ENCODE peak calls at places on chromosome 10, in eight cellular contexts. L is dermis microvascular lymphatic vessel endothelial cell; Q is C1 segment of cervical spinal cord; S is H54; G is ascending aorta; O is activated effector memory CD4-positive, alpha-beta T cell treated with anti-CD3 and anti-CD28 coated beads, Interleukin-2, amount 50 U/mL, for 16 hours; Y is caudate nucleus; D is occipital lobe. A is an unnamed sample.

GRCh38 chr10:103666109-103666508 is 172.6 kb downstream of the NEURL1 start:
- DNase-seq in S (no peak), L (peak), D (peak), Q (no peak), Y (no peak), O (no peak), G (no peak), A (no peak)

GRCh38 chr10:111037868-111038267 is 39.0 kb upstream of the ADRA2A start:
- DNase-seq in Q (no peak), S (no peak), O (no peak), G (no peak), Y (no peak), D (no peak), L (no peak), A (no peak)

GRCh38 chr10:633279-634245 is 55.9 kb downstream of the DIP2C start:
- DNase-seq in S (no peak), Y (no peak), G (no peak), D (no peak), L (no peak), Q (no peak), O (peak), A (no peak)

GRCh38 chr10:30379983-30380382 is 30.9 kb upstream of the MTPAP start:
- DNase-seq in L (no peak), O (no peak), Q (no peak), D (no peak), S (no peak), G (no peak), Y (no peak), A (no peak)

GRCh38 chr10:2839081-2839725 is 228.1 kb upstream of the PFKP start:
- DNase-seq in Y (no peak), L (peak), O (peak), S (peak), Q (no peak), G (no peak), D (no peak), A (no peak)

GRCh38 chr10:117217196-117217761 is 20.0 kb downstream of the KCNK18 start:
- DNase-seq in L (peak), D (no peak), Y (no peak), S (no peak), Q (no peak), G (no peak), O (peak), A (no peak)

GRCh38 chr10:29174389-29174788 is 114.5 kb upstream of the LYZL1 start:
- DNase-seq in D (no peak), G (no peak), O (no peak), Q (no peak), S (no peak), L (no peak), Y (no peak), A (no peak)

GRCh38 chr10:125114761-125115391 is 45.5 kb downstream of the CTBP2 start:
- DNase-seq in Y (no peak), G (no peak), S (no peak), O (peak), D (no peak), Q (no peak), L (no peak), A (no peak)

GRCh38 chr10:59900044-59900727 is 6.2 kb downstream of the CCDC6 start:
- DNase-seq in Q (no peak), D (no peak), L (no peak), O (no peak), S (no peak), Y (no peak), G (no peak), A (no peak)

GRCh38 chr10:13276749-13277394 is 23.0 kb downstream of the PHYH start:
- DNase-seq in L (peak), G (no peak), Y (no peak), S (no peak), Q (no peak), D (no peak), O (no peak), A (no peak)

GRCh38 chr10:61896854-61897661 is 4.4 kb upstream of the ARID5B start:
- DNase-seq in O (peak), S (no peak), Q (peak), G (no peak), D (peak), L (peak), Y (peak), A (peak)

GRCh38 chr10:12950583-12951128 is 50.9 kb downstream of the CCDC3 start:
- DNase-seq in G (no peak), O (no peak), Y (no peak), S (no peak), Q (no peak), D (no peak), L (no peak), A (no peak)

A was measured in keratinocyte.